ENCODE peak calls at places on chromosomes 3 and 15, in eight cellular contexts. One of them, this sample, is unnamed.

GRCh38 chr15:77606142-77607034 is 26.3 kb downstream of the LINGO1 start:
- DNase-seq in fibroblast of mammary gland: peak
- DNase-seq in uterus: no peak
- DNase-seq in HFF-Myc: no peak
- DNase-seq in cardiac muscle cell: peak
- DNase-seq in CD8-positive, alpha-beta T cell: no peak
- DNase-seq in GM13976: no peak
- DNase-seq in right atrium auricular region: no peak
- DNase-seq in this sample: no peak

GRCh38 chr15:32098033-32098432 is 67.7 kb downstream of the CHRNA7 start:
- DNase-seq in fibroblast of mammary gland: no peak
- DNase-seq in uterus: no peak
- DNase-seq in HFF-Myc: no peak
- DNase-seq in cardiac muscle cell: no peak
- DNase-seq in CD8-positive, alpha-beta T cell: no peak
- DNase-seq in GM13976: no peak
- DNase-seq in right atrium auricular region: no peak
- DNase-seq in this sample: no peak

GRCh38 chr3:134333522-134334181 is 40.6 kb downstream of the AMOTL2 start:
- DNase-seq in fibroblast of mammary gland: no peak
- DNase-seq in uterus: no peak
- DNase-seq in HFF-Myc: no peak
- DNase-seq in cardiac muscle cell: peak
- DNase-seq in CD8-positive, alpha-beta T cell: no peak
- DNase-seq in GM13976: no peak
- DNase-seq in right atrium auricular region: no peak
- DNase-seq in this sample: no peak

GRCh38 chr3:55482496-55483195 is 4.5 kb downstream of the WNT5A start:
- DNase-seq in fibroblast of mammary gland: peak
- DNase-seq in uterus: peak
- DNase-seq in HFF-Myc: no peak
- DNase-seq in cardiac muscle cell: peak
- DNase-seq in CD8-positive, alpha-beta T cell: no peak
- DNase-seq in GM13976: no peak
- DNase-seq in right atrium auricular region: no peak
- DNase-seq in this sample: no peak

GRCh38 chr15:89129123-89129815 is 41.0 kb downstream of the ABHD2 start:
- DNase-seq in fibroblast of mammary gland: peak
- DNase-seq in uterus: peak
- DNase-seq in HFF-Myc: no peak
- DNase-seq in cardiac muscle cell: peak
- DNase-seq in CD8-positive, alpha-beta T cell: peak
- DNase-seq in GM13976: peak
- DNase-seq in right atrium auricular region: no peak
- DNase-seq in this sample: peak

GRCh38 chr3:129723558-129724324 is 117.3 kb upstream of the PLXND1 start:
- DNase-seq in fibroblast of mammary gland: peak
- DNase-seq in uterus: peak
- DNase-seq in HFF-Myc: peak
- DNase-seq in cardiac muscle cell: peak
- DNase-seq in CD8-positive, alpha-beta T cell: no peak
- DNase-seq in GM13976: no peak
- DNase-seq in right atrium auricular region: peak
- DNase-seq in this sample: no peak

GRCh38 chr15:65072617-65073016 is 3.9 kb upstream of the KBTBD13 start:
- DNase-seq in fibroblast of mammary gland: no peak
- DNase-seq in uterus: no peak
- DNase-seq in HFF-Myc: no peak
- DNase-seq in cardiac muscle cell: no peak
- DNase-seq in CD8-positive, alpha-beta T cell: no peak
- DNase-seq in GM13976: no peak
- DNase-seq in right atrium auricular region: no peak
- DNase-seq in this sample: no peak

GRCh38 chr3:105351821-105352220 is 14.9 kb upstream of the ALCAM start:
- DNase-seq in fibroblast of mammary gland: peak
- DNase-seq in uterus: no peak
- DNase-seq in HFF-Myc: no peak
- DNase-seq in cardiac muscle cell: no peak
- DNase-seq in CD8-positive, alpha-beta T cell: no peak
- DNase-seq in GM13976: no peak
- DNase-seq in right atrium auricular region: no peak
- DNase-seq in this sample: no peak

GRCh38 chr3:4163006-4163405 is 140.2 kb upstream of the SETMAR start:
- DNase-seq in fibroblast of mammary gland: no peak
- DNase-seq in uterus: no peak
- DNase-seq in HFF-Myc: no peak
- DNase-seq in cardiac muscle cell: no peak
- DNase-seq in CD8-positive, alpha-beta T cell: no peak
- DNase-seq in GM13976: no peak
- DNase-seq in right atrium auricular region: no peak
- DNase-seq in this sample: no peak

DNA sequence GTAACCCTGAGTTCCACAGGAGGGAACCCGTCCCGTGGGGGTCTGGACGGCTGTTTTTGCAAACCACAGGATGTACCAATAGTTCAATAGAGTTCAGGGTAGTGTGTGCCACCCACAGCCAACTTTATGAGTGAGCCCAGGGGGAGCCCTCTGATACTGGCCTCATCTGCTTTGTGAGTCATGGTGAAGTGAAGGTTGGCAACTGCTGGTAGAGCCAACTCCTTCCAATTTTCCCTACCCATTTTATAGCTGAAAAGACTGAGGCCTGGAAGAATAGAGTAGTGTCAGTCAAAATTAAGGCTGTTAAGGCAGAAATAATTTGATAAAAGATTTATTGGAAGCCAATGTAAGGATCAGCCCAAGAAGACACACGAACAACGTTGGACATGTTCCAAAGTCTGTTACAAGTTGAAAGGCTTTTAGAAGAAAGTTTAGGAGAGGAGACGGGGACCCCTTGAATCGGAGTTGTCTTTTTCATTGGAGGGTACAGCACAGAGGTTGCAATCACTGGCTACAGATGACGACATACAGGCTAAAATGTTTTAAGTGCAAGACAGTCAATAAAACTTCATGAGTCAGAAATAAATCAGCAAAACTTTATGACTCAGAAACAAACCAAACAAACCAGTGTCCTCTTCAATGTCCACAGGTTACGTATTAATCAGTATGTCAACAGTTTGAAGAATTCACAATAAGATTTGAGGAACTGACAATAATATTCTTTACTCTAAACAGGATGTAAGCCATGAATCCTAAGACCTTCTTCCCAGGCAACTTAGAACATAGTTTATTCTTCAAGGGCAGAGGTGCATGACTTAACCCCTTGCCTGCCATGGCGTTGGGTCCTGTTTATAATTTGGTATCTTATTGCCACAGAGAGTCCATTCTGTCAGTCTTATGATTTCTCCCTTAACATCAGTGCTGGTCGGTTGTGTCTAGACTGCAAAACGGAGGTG is 62.9 kb upstream of the NR2E3 start:
- DNase-seq in fibroblast of mammary gland: peak
- DNase-seq in uterus: no peak
- DNase-seq in HFF-Myc: peak
- DNase-seq in cardiac muscle cell: no peak
- DNase-seq in CD8-positive, alpha-beta T cell: no peak
- DNase-seq in GM13976: no peak
- DNase-seq in right atrium auricular region: no peak
- DNase-seq in this sample: no peak
- TF ChIP-seq CTCF in fibroblast of mammary gland: no peak
- TF ChIP-seq CTCF in uterus: no peak
- TF ChIP-seq CTCF in HFF-Myc: no peak
- TF ChIP-seq CTCF in cardiac muscle cell: no peak
- TF ChIP-seq CTCF in CD8-positive, alpha-beta T cell: no peak
- TF ChIP-seq CTCF in GM13976: no peak
- TF ChIP-seq CTCF in right atrium auricular region: no peak
- TF ChIP-seq CTCF in this sample: no peak

DNA sequence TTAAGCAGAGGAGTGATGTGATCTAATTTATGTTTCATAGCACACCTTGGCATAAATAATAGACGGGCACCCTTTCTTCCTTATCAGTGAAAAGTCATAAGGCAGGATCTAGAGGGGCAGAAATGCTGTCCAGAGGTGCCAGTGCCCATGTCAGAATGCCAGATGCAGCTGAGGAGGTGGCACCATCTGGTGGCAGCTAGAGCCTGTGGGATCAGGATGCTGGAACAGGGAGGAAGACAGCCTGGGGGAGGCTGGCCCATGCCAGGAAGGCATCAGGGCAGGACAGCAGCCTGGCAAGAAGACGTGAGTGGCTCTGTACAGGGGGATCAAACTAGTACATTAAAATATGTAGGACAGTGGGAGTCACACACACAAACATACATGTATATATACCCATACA is 16.5 kb downstream of the MYH15 start:
- DNase-seq in fibroblast of mammary gland: no peak
- DNase-seq in uterus: no peak
- DNase-seq in HFF-Myc: no peak
- DNase-seq in cardiac muscle cell: no peak
- DNase-seq in CD8-positive, alpha-beta T cell: no peak
- DNase-seq in GM13976: no peak
- DNase-seq in right atrium auricular region: no peak
- DNase-seq in this sample: no peak
- TF ChIP-seq CTCF in fibroblast of mammary gland: peak
- TF ChIP-seq CTCF in uterus: no peak
- TF ChIP-seq CTCF in HFF-Myc: peak
- TF ChIP-seq CTCF in cardiac muscle cell: no peak
- TF ChIP-seq CTCF in CD8-positive, alpha-beta T cell: no peak
- TF ChIP-seq CTCF in GM13976: peak
- TF ChIP-seq CTCF in right atrium auricular region: no peak
- TF ChIP-seq CTCF in this sample: peak

GRCh38 chr3:160929595-160929994 is 173.6 kb downstream of the PPM1L start:
- DNase-seq in fibroblast of mammary gland: no peak
- DNase-seq in uterus: no peak
- DNase-seq in HFF-Myc: no peak
- DNase-seq in cardiac muscle cell: peak
- DNase-seq in CD8-positive, alpha-beta T cell: no peak
- DNase-seq in GM13976: no peak
- DNase-seq in right atrium auricular region: no peak
- DNase-seq in this sample: no peak
- TF ChIP-seq CTCF in fibroblast of mammary gland: peak
- TF ChIP-seq CTCF in uterus: no peak
- TF ChIP-seq CTCF in HFF-Myc: peak
- TF ChIP-seq CTCF in cardiac muscle cell: peak
- TF ChIP-seq CTCF in CD8-positive, alpha-beta T cell: no peak
- TF ChIP-seq CTCF in GM13976: no peak
- TF ChIP-seq CTCF in right atrium auricular region: no peak
- TF ChIP-seq CTCF in this sample: no peak

GRCh38 chr3:191727338-191727737 is 266.4 kb downstream of the PYDC2 start:
- DNase-seq in fibroblast of mammary gland: no peak
- DNase-seq in uterus: no peak
- DNase-seq in HFF-Myc: no peak
- DNase-seq in cardiac muscle cell: no peak
- DNase-seq in CD8-positive, alpha-beta T cell: no peak
- DNase-seq in GM13976: no peak
- DNase-seq in right atrium auricular region: no peak
- DNase-seq in this sample: no peak

GRCh38 chr3:191721390-191721801 is 260.4 kb downstream of the PYDC2 start:
- DNase-seq in fibroblast of mammary gland: no peak
- DNase-seq in uterus: no peak
- DNase-seq in HFF-Myc: no peak
- DNase-seq in cardiac muscle cell: no peak
- DNase-seq in CD8-positive, alpha-beta T cell: no peak
- DNase-seq in GM13976: no peak
- DNase-seq in right atrium auricular region: no peak
- DNase-seq in this sample: no peak

GRCh38 chr3:191721983-191722382 is 261.0 kb downstream of the PYDC2 start:
- DNase-seq in fibroblast of mammary gland: no peak
- DNase-seq in uterus: no peak
- DNase-seq in HFF-Myc: no peak
- DNase-seq in cardiac muscle cell: peak
- DNase-seq in CD8-positive, alpha-beta T cell: no peak
- DNase-seq in GM13976: no peak
- DNase-seq in right atrium auricular region: no peak
- DNase-seq in this sample: no peak
- TF ChIP-seq CTCF in fibroblast of mammary gland: no peak
- TF ChIP-seq CTCF in uterus: no peak
- TF ChIP-seq CTCF in HFF-Myc: no peak
- TF ChIP-seq CTCF in cardiac muscle cell: no peak
- TF ChIP-seq CTCF in CD8-positive, alpha-beta T cell: no peak
- TF ChIP-seq CTCF in GM13976: no peak
- TF ChIP-seq CTCF in right atrium auricular region: no peak
- TF ChIP-seq CTCF in this sample: no peak

DNA sequence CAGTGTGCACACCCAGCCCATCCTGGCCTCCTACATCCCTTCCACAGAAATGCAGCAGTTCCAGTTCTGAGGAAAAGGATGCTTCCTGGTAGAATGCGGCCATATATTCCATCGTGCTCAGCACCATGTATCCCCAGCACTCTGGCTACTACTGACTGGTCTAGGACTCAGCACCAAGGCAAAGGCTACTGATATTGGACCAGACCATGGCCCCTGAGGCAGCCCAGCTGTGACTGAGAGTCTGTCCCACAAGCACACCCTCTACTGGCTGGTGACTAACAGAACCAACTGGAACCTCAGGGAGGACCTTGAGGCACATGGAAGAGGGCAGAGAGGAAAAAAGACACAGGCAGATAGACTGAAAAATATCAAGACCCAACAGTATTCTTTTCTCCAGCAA is 30.0 kb downstream of the TARS3 start:
- DNase-seq in fibroblast of mammary gland: no peak
- DNase-seq in uterus: no peak
- DNase-seq in HFF-Myc: no peak
- DNase-seq in cardiac muscle cell: no peak
- DNase-seq in CD8-positive, alpha-beta T cell: no peak
- DNase-seq in GM13976: no peak
- DNase-seq in right atrium auricular region: no peak
- DNase-seq in this sample: no peak
- TF ChIP-seq CTCF in fibroblast of mammary gland: no peak
- TF ChIP-seq CTCF in uterus: no peak
- TF ChIP-seq CTCF in HFF-Myc: peak
- TF ChIP-seq CTCF in cardiac muscle cell: no peak
- TF ChIP-seq CTCF in CD8-positive, alpha-beta T cell: no peak
- TF ChIP-seq CTCF in GM13976: no peak
- TF ChIP-seq CTCF in right atrium auricular region: no peak
- TF ChIP-seq CTCF in this sample: no peak

GRCh38 chr3:42535981-42536784 is 33.7 kb downstream of the VIPR1 start:
- DNase-seq in fibroblast of mammary gland: peak
- DNase-seq in uterus: no peak
- DNase-seq in HFF-Myc: no peak
- DNase-seq in cardiac muscle cell: peak
- DNase-seq in CD8-positive, alpha-beta T cell: peak
- DNase-seq in GM13976: peak
- DNase-seq in right atrium auricular region: no peak
- DNase-seq in this sample: peak
- TF ChIP-seq CTCF in fibroblast of mammary gland: peak
- TF ChIP-seq CTCF in uterus: no peak
- TF ChIP-seq CTCF in HFF-Myc: peak
- TF ChIP-seq CTCF in cardiac muscle cell: peak
- TF ChIP-seq CTCF in CD8-positive, alpha-beta T cell: peak
- TF ChIP-seq CTCF in GM13976: peak
- TF ChIP-seq CTCF in right atrium auricular region: peak
- TF ChIP-seq CTCF in this sample: peak

DNA sequence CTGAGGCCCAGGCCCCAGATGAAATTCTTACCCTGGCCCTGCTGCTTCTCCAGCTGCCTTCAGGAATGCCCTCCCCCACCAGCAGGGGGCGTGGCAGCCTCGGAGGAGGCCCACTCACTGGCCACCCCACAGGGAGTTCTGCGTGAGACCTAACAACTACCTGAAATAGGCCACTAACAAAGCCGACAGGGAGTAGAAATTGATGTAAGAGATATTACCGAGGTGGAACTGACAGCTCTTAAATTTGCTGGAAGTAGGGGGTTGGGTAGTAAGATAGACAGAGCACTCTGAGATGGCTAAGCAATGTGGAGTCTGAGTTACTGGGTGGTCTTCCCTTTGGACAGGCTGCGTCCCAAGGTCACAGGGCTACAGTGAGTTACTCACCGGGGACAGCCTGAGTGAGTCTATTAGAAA is 240.8 kb downstream of the SHOX2 start:
- DNase-seq in fibroblast of mammary gland: no peak
- DNase-seq in uterus: no peak
- DNase-seq in HFF-Myc: no peak
- DNase-seq in cardiac muscle cell: peak
- DNase-seq in CD8-positive, alpha-beta T cell: peak
- DNase-seq in GM13976: peak
- DNase-seq in right atrium auricular region: no peak
- DNase-seq in this sample: peak
- TF ChIP-seq CTCF in fibroblast of mammary gland: peak
- TF ChIP-seq CTCF in uterus: no peak
- TF ChIP-seq CTCF in HFF-Myc: peak
- TF ChIP-seq CTCF in cardiac muscle cell: peak
- TF ChIP-seq CTCF in CD8-positive, alpha-beta T cell: no peak
- TF ChIP-seq CTCF in GM13976: peak
- TF ChIP-seq CTCF in right atrium auricular region: peak
- TF ChIP-seq CTCF in this sample: peak

This sample was measured in GM13977.